ENCODE peak calls at places on chromosomes 5 and 9, in seven cellular contexts. One of them, this sample, is unnamed.

GRCh38 chr9:31674264-31674663 is 710.2 kb upstream of the ACO1 start:
- DNase-seq in H1: no peak
- DNase-seq in HepG2: no peak
- DNase-seq in SK-N-SH: no peak
- DNase-seq in K562: no peak
- DNase-seq in HCT116: no peak
- DNase-seq in GM12878: no peak
- DNase-seq in this sample: no peak

GRCh38 chr5:143008809-143009521 is 238.8 kb downstream of the ARHGAP26 start:
- DNase-seq in K562: no peak
- DNase-seq in H1: no peak
- DNase-seq in GM12878: peak; percentile 98
- DNase-seq in HCT116: peak; percentile 79
- DNase-seq in HepG2: no peak
- DNase-seq in SK-N-SH: no peak
- DNase-seq in this sample: no peak

GRCh38 chr9:73264636-73265035 is 113.0 kb downstream of the ANXA1 start:
- DNase-seq in H1: no peak
- DNase-seq in K562: no peak
- DNase-seq in GM12878: no peak
- DNase-seq in HCT116: no peak
- DNase-seq in HepG2: no peak
- DNase-seq in SK-N-SH: no peak
- DNase-seq in this sample: no peak

GRCh38 chr9:804026-804425 is 37.5 kb upstream of the DMRT1 start:
- DNase-seq in SK-N-SH: no peak
- DNase-seq in HepG2: no peak
- DNase-seq in HCT116: no peak
- DNase-seq in H1: no peak
- DNase-seq in GM12878: no peak
- DNase-seq in K562: no peak
- DNase-seq in this sample: no peak

GRCh38 chr5:171806976-171807823 is 21.6 kb downstream of the SMIM23 start:
- DNase-seq in HCT116: no peak
- DNase-seq in HepG2: no peak
- DNase-seq in H1: no peak
- DNase-seq in GM12878: no peak
- DNase-seq in K562: no peak
- DNase-seq in SK-N-SH: no peak
- DNase-seq in this sample: no peak

GRCh38 chr9:136628287-136628686 is 34.4 kb upstream of the EGFL7 start:
- DNase-seq in GM12878: no peak
- DNase-seq in K562: no peak
- DNase-seq in HCT116: no peak
- DNase-seq in HepG2: no peak
- DNase-seq in H1: no peak
- DNase-seq in SK-N-SH: no peak
- DNase-seq in this sample: no peak

GRCh38 chr9:114549677-114550330 is 37.8 kb upstream of the ATP6V1G1 start:
- DNase-seq in HCT116: no peak
- DNase-seq in H1: no peak
- DNase-seq in SK-N-SH: no peak
- DNase-seq in K562: no peak
- DNase-seq in GM12878: no peak
- DNase-seq in HepG2: no peak
- DNase-seq in this sample: no peak

GRCh38 chr5:151492729-151493128 is 45.3 kb downstream of the SLC36A1 start:
- DNase-seq in HepG2: no peak
- DNase-seq in GM12878: no peak
- DNase-seq in H1: no peak
- DNase-seq in SK-N-SH: no peak
- DNase-seq in HCT116: peak; percentile 16
- DNase-seq in K562: no peak
- DNase-seq in this sample: no peak

GRCh38 chr5:154168395-154168794 is 22.1 kb upstream of the GALNT10 start:
- DNase-seq in GM12878: no peak
- DNase-seq in K562: no peak
- DNase-seq in HCT116: no peak
- DNase-seq in HepG2: no peak
- DNase-seq in H1: no peak
- DNase-seq in SK-N-SH: no peak
- DNase-seq in this sample: no peak

GRCh38 chr5:154163327-154163997 is 27.1 kb upstream of the GALNT10 start:
- DNase-seq in K562: no peak
- DNase-seq in H1: no peak
- DNase-seq in GM12878: no peak
- DNase-seq in HCT116: no peak
- DNase-seq in SK-N-SH: no peak
- DNase-seq in HepG2: no peak
- DNase-seq in this sample: no peak

GRCh38 chr5:154164182-154164581 is 26.4 kb upstream of the GALNT10 start:
- DNase-seq in SK-N-SH: peak; percentile 21
- DNase-seq in HCT116: no peak
- DNase-seq in H1: no peak
- DNase-seq in GM12878: no peak
- DNase-seq in HepG2: no peak
- DNase-seq in K562: no peak
- DNase-seq in this sample: no peak

GRCh38 chr5:154165886-154166285 is 24.6 kb upstream of the GALNT10 start:
- DNase-seq in SK-N-SH: no peak
- DNase-seq in HCT116: no peak
- DNase-seq in K562: no peak
- DNase-seq in HepG2: no peak
- DNase-seq in GM12878: no peak
- DNase-seq in H1: peak; percentile 52
- DNase-seq in this sample: no peak

DNA sequence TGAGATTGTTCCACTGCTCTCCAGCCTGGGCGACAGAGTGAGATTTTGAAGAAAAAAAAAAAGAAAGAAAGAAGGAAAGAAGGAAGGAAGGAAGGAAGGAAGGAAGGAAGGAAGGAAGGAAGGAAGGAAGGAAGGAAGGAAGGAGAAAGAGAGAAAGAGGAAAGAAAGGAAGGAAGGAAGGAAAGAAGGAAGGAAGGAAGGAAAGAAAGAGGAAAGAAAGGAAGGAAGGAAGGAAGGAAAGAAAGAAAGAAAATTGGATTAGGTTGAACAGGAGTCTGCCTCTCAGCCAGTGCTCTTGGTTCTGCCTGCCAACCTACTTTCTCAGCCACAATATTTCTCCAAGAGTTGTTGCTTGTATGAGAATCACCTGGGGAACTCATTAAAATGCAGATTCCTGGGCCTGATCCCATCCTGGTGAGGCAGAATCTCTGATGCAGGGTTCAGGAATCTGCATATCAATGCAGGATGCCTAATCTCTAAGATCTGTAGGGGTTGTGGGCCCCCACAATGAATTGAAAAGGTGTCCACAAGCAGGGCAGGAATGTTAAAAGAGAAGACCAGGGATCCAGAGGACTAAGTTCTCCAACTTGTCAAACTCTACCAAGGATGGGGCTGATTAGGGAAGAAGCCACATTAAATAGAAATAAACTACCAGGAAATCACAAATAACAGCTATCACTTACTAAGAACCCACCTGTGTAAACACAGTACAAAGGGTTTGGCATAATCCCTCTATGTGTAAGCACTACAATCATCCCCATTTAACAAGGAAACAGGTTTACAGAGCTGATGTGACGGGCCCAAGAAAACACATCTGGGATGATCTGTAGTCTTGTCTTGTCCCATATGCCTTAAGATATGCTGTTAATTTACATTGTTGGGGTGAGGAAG is 23.4 kb upstream of the GALNT10 start:
- DNase-seq in H1: no peak
- DNase-seq in K562: no peak
- DNase-seq in SK-N-SH: no peak
- DNase-seq in HepG2: no peak
- DNase-seq in HCT116: no peak
- DNase-seq in GM12878: no peak
- DNase-seq in this sample: no peak
- TF ChIP-seq JUND in H1: no peak
- TF ChIP-seq JUND in K562: no peak
- TF ChIP-seq JUND in SK-N-SH: no peak
- TF ChIP-seq JUND in HepG2: no peak
- TF ChIP-seq JUND in HCT116: no peak
- TF ChIP-seq JUND in GM12878: no peak
- TF ChIP-seq JUND in this sample: no peak

GRCh38 chr9:110048976-110049698 is 158.8 kb downstream of the C9orf152 start:
- DNase-seq in K562: no peak
- DNase-seq in HCT116: no peak
- DNase-seq in HepG2: no peak
- DNase-seq in H1: peak; percentile 60
- DNase-seq in GM12878: no peak
- DNase-seq in SK-N-SH: peak; percentile 65
- DNase-seq in this sample: no peak
- TF ChIP-seq JUND in K562: no peak
- TF ChIP-seq JUND in HCT116: no peak
- TF ChIP-seq JUND in HepG2: no peak
- TF ChIP-seq JUND in H1: no peak
- TF ChIP-seq JUND in GM12878: no peak
- TF ChIP-seq JUND in SK-N-SH: no peak
- TF ChIP-seq JUND in this sample: no peak

GRCh38 chr5:72064801-72065570 is 42.3 kb upstream of the MAP1B start:
- DNase-seq in H1: no peak
- DNase-seq in GM12878: no peak
- DNase-seq in SK-N-SH: no peak
- DNase-seq in K562: no peak
- DNase-seq in HepG2: no peak
- DNase-seq in HCT116: no peak
- DNase-seq in this sample: no peak

GRCh38 chr5:72065751-72066255 is 41.5 kb upstream of the MAP1B start:
- DNase-seq in HCT116: no peak
- DNase-seq in HepG2: no peak
- DNase-seq in GM12878: no peak
- DNase-seq in K562: no peak
- DNase-seq in H1: peak; percentile 78
- DNase-seq in SK-N-SH: peak; percentile 72
- DNase-seq in this sample: no peak

GRCh38 chr5:72070519-72070918 is 36.8 kb upstream of the MAP1B start:
- DNase-seq in HepG2: no peak
- DNase-seq in H1: no peak
- DNase-seq in HCT116: no peak
- DNase-seq in GM12878: no peak
- DNase-seq in K562: no peak
- DNase-seq in SK-N-SH: no peak
- DNase-seq in this sample: no peak

GRCh38 chr5:72066658-72067057 is 40.6 kb upstream of the MAP1B start:
- DNase-seq in K562: no peak
- DNase-seq in HCT116: peak; percentile 10
- DNase-seq in H1: no peak
- DNase-seq in HepG2: no peak
- DNase-seq in GM12878: no peak
- DNase-seq in SK-N-SH: no peak
- DNase-seq in this sample: no peak

DNA sequence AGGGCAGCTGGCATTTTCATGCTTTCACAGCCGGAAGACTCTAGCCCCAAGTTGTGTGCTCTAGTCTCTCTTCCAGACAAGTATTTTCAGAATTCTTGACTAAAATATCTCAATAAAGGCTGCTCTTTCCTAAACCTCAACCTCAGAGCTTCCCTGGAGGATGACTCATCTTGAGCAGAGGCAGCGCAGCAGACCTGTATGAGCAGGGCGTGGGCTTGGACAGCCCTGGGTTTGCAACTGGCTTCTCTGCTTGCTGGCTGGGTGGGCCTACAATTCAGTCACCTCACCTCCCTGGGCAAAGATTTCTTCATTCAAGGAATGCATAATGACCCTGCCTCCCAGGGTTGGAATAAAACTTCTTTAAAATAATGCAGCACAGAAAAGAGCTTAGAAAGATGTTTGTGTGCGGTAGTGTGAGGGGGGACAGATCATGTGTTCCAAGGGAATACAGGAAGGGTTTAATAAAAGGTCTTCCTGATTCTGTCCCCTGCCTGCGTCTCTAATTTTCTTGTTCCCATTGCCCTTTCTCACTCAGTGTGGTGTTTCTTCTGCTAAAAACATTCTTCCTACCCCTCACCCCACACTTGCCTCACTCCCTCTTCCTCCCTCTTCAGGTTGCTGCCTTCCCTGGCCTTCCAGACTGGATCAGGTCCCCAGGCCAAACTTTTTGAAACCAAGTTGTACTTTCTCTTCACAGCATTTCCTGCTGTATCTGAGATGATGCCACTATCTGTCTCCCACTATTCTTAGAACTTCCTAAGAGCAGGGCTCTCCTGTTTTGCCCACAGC is 39.4 kb upstream of the MAP1B start:
- DNase-seq in GM12878: no peak
- DNase-seq in HepG2: no peak
- DNase-seq in HCT116: peak; percentile 12
- DNase-seq in H1: no peak
- DNase-seq in SK-N-SH: no peak
- DNase-seq in K562: peak; percentile 14
- DNase-seq in this sample: no peak
- TF ChIP-seq JUND in GM12878: no peak
- TF ChIP-seq JUND in HepG2: no peak
- TF ChIP-seq JUND in HCT116: peak; percentile 65
- TF ChIP-seq JUND in H1: no peak
- TF ChIP-seq JUND in SK-N-SH: peak; percentile 97
- TF ChIP-seq JUND in K562: peak; percentile 71
- TF ChIP-seq JUND in this sample: no peak

GRCh38 chr9:38211002-38211401 is 142.0 kb upstream of the SHB start:
- DNase-seq in HCT116: no peak
- DNase-seq in HepG2: no peak
- DNase-seq in H1: no peak
- DNase-seq in SK-N-SH: peak; percentile 65
- DNase-seq in GM12878: no peak
- DNase-seq in K562: no peak
- DNase-seq in this sample: no peak

GRCh38 chr9:38212016-38212415 is 143.0 kb upstream of the SHB start:
- DNase-seq in GM12878: no peak
- DNase-seq in HepG2: no peak
- DNase-seq in HCT116: no peak
- DNase-seq in K562: no peak
- DNase-seq in H1: peak; percentile 4
- DNase-seq in SK-N-SH: no peak
- DNase-seq in this sample: no peak

GRCh38 chr9:38205279-38205678 is 136.3 kb upstream of the SHB start:
- DNase-seq in GM12878: no peak
- DNase-seq in HCT116: no peak
- DNase-seq in K562: no peak
- DNase-seq in HepG2: no peak
- DNase-seq in H1: peak; percentile 31
- DNase-seq in SK-N-SH: no peak
- DNase-seq in this sample: no peak

GRCh38 chr9:38207247-38207778 is 138.3 kb upstream of the SHB start:
- DNase-seq in HepG2: no peak
- DNase-seq in K562: no peak
- DNase-seq in SK-N-SH: no peak
- DNase-seq in GM12878: no peak
- DNase-seq in HCT116: no peak
- DNase-seq in H1: peak; percentile 16
- DNase-seq in this sample: no peak

DNA sequence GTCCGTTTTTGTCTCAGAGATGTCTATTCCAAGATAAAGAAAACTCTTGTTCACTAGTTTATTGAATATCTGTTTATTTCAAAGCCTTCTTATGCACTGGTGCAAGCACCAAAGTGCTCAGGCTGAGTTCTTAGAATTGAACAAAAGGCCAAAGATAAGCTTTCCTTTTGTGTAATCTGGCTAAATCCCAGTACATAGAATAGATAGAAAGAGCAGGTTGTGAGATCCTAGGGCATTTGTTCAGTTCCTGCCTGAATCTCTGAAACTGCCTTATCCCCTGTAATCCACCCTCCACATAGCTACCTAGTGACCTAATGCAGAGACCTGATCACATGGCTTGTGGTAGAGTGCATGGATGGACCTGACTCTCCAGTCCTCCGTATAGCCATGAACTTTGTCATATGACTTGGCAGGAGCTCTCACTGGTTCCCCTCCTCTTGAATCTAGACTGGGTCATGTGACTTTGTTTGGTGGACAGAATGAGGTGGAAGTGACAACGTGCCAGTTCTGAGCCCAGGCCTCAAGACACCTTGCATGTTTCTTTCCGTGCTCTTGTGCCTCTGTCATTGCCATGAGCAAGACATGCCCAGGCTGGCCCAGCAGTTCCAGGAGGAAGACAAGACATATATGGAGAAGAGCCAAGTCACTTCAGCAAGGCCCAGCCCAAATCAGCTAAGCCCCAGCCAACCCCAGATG is 139.3 kb upstream of the SHB start:
- DNase-seq in GM12878: no peak
- DNase-seq in H1: peak; percentile 11
- DNase-seq in K562: no peak
- DNase-seq in HCT116: no peak
- DNase-seq in SK-N-SH: no peak
- DNase-seq in HepG2: peak; percentile 20
- DNase-seq in this sample: peak; percentile 64
- TF ChIP-seq JUND in GM12878: no peak
- TF ChIP-seq JUND in H1: no peak
- TF ChIP-seq JUND in K562: peak; percentile 58
- TF ChIP-seq JUND in HCT116: no peak
- TF ChIP-seq JUND in SK-N-SH: no peak
- TF ChIP-seq JUND in HepG2: no peak
- TF ChIP-seq JUND in this sample: no peak